ENCODE peak calls at places on chromosomes 5 and 9, in six cellular contexts. P is activated CD8-positive, alpha-beta memory T cell treated with anti-CD3 and anti-CD28 coated beads for 4 hours; I is endothelial cell; E is T-helper 2 cell treated with Interferon-gamma antibody and Interleukin-4, amounts not matched to agents 5 μg/mL and 100 μg/mL, for 36 hours; G is HAP-1; H is stimulated activated CD8-positive, alpha-beta memory T cell treated with anti-CD3 and anti-CD28 coated beads, Interleukin-15, amount 100 ng/mL, for 4 hours. V is an unnamed sample.

GRCh38 chr5:162377895-162378294 is 310.3 kb downstream of the GABRG2 start:
- DNase-seq in G (no peak), E (no peak), P (no peak), H (no peak), I (no peak), V (no peak)

GRCh38 chr9:86604741-86605140 is 250.5 kb upstream of the TUT7 start:
- DNase-seq in E (no peak), H (no peak), I (no peak), P (no peak), G (no peak), V (no peak)

GRCh38 chr5:19987594-19988345 is at the start of gene CDH18:
- DNase-seq in H (no peak), I (peak), E (no peak), G (no peak), P (no peak), V (no peak)

GRCh38 chr5:130270786-130271185 is 366.5 kb downstream of the CHSY3 start:
- DNase-seq in H (no peak), I (no peak), P (no peak), G (no peak), E (no peak), V (no peak)

GRCh38 chr9:131382850-131383729 is 10.8 kb upstream of the PRRC2B start:
- DNase-seq in H (no peak), P (no peak), E (no peak), I (no peak), G (peak), V (no peak)

GRCh38 chr5:2251751-2252150 is 369.0 kb upstream of the IRX4 start:
- DNase-seq in P (no peak), I (no peak), G (no peak), E (no peak), H (no peak), V (no peak)

GRCh38 chr5:159038907-159039306 is 60.8 kb downstream of the EBF1 start:
- DNase-seq in P (no peak), E (no peak), H (no peak), I (no peak), G (no peak), V (no peak)

GRCh38 chr5:97163360-97163764 is 19.7 kb downstream of the RIOK2 start:
- DNase-seq in E (no peak), I (no peak), P (no peak), H (no peak), G (peak), V (no peak)

GRCh38 chr9:127885508-127886281 is 8.2 kb upstream of the AK1 start:
- DNase-seq in H (no peak), E (no peak), I (no peak), P (no peak), G (no peak), V (no peak)

GRCh38 chr5:120463991-120464626 is at the start of gene PRR16:
- DNase-seq in G (peak), I (peak), H (no peak), P (no peak), E (no peak), V (peak)

GRCh38 chr9:107020040-107020530 is 157.1 kb downstream of the ZNF462 start:
- DNase-seq in I (no peak), E (no peak), H (no peak), P (no peak), G (peak), V (peak)

GRCh38 chr9:133527444-133527920 is 2.7 kb upstream of the MYMK start:
- DNase-seq in H (no peak), G (no peak), E (no peak), I (no peak), P (no peak), V (no peak)

GRCh38 chr9:99030082-99030481 is 74.8 kb upstream of the TGFBR1 start:
- DNase-seq in I (no peak), G (no peak), E (no peak), H (no peak), P (no peak), V (no peak)

GRCh38 chr9:86099695-86100364 is 472 bp upstream of the GOLM1 start:
- DNase-seq in H (no peak), P (no peak), I (peak), E (peak), G (peak), V (no peak)

GRCh38 chr9:101566904-101567724 is 27.7 kb downstream of the PPP3R2 start:
- DNase-seq in G (peak), I (peak), E (no peak), P (no peak), H (no peak), V (no peak)

GRCh38 chr5:127934791-127935256 is 148.7 kb upstream of the SLC12A2 start:
- DNase-seq in P (no peak), I (no peak), H (no peak), G (peak), E (no peak), V (no peak)

GRCh38 chr9:94002316-94003140 is 47.4 kb upstream of the BARX1 start:
- DNase-seq in H (no peak), E (peak), P (no peak), I (peak), G (peak), V (no peak)

GRCh38 chr5:92222449-92222848 is 839.3 kb upstream of the ARRDC3 start:
- DNase-seq in G (peak), E (no peak), P (no peak), H (no peak), I (no peak), V (no peak)

V was measured in stimulated activated naive B cell treated with anti-CD40 and anti-IgM and Interleukin-4, amounts not matched to agents 10 μg/mL and 1 μg/mL and 100 μg/mL, for 72 hours.